ENCODE peak calls at places on chromosomes 2 and 18, in seven cellular contexts. I is sigmoid colon, G is cardiac muscle cell, L is upper lobe of right lung, Z is mucosa of descending colon, Y is A549, S is PC-3. C is an unnamed sample.

GRCh38 chr2:119718391-119719260 is 39.6 kb downstream of the TMEM177 start:
- DNase-seq in L (no peak), Y (no peak), Z (no peak), S (no peak), G (no peak), I (no peak), C (no peak)

GRCh38 chr2:134269986-134270735 is 16.3 kb downstream of the MGAT5 start:
- DNase-seq in S (no peak), Y (no peak), I (no peak), Z (no peak), G (peak; percentile 14), L (no peak), C (no peak)

GRCh38 chr2:165369936-165370296 is 99.6 kb upstream of the CSRNP3 start:
- DNase-seq in L (no peak), I (no peak), Y (no peak), G (no peak), S (no peak), Z (no peak), C (no peak)

GRCh38 chr2:203799905-203800304 is 67.7 kb upstream of the CTLA4 start:
- DNase-seq in I (no peak), L (no peak), S (no peak), G (no peak), Y (no peak), Z (no peak), C (no peak)

GRCh38 chr2:61178603-61179545 is 16.9 kb downstream of the C2orf74 start:
- DNase-seq in I (no peak), L (peak; percentile 68), Z (no peak), G (no peak), S (peak; percentile 30), Y (no peak), C (no peak)

GRCh38 chr18:75810481-75810880 is 383.0 kb upstream of the SMIM21 start:
- DNase-seq in L (no peak), I (no peak), S (no peak), G (no peak), Y (no peak), Z (no peak), C (no peak)

GRCh38 chr18:69495338-69495737 is 94.7 kb downstream of the DOK6 start:
- DNase-seq in S (no peak), L (no peak), G (no peak), I (no peak), Y (no peak), Z (no peak), C (no peak)

GRCh38 chr2:200664770-200665494 is 79.1 kb downstream of the AOX1 start:
- DNase-seq in I (no peak), Z (no peak), S (peak; percentile 23), L (no peak), Y (no peak), G (no peak), C (no peak)

GRCh38 chr2:227228061-227228667 is 63.7 kb downstream of the COL4A3 start:
- DNase-seq in G (no peak), L (peak; percentile 66), Y (peak; percentile 71), S (peak; percentile 49), I (peak; percentile 71), Z (peak; percentile 69), C (no peak)

GRCh38 chr2:170975127-170975942 is 46.3 kb downstream of the GORASP2 start:
- DNase-seq in Y (no peak), Z (no peak), I (no peak), G (no peak), L (no peak), S (no peak), C (no peak)

GRCh38 chr2:119426801-119427395 is 4.8 kb upstream of the TMEM37 start:
- DNase-seq in S (no peak), G (no peak), L (peak; percentile 90), Y (peak; percentile 38), I (peak; percentile 78), Z (peak; percentile 89), C (no peak)

GRCh38 chr18:5237083-5237722 is 40.1 kb upstream of the AKAIN1 start:
- DNase-seq in L (no peak), Y (no peak), Z (no peak), I (peak; percentile 63), S (peak; percentile 2), G (no peak), C (no peak)

GRCh38 chr2:215361211-215361875 is 49.5 kb downstream of the ATIC start:
- DNase-seq in I (no peak), Y (no peak), G (no peak), Z (no peak), L (no peak), S (no peak), C (no peak)

GRCh38 chr2:178123163-178123562 is 10.9 kb downstream of the RBM45 start:
- DNase-seq in S (no peak), Y (no peak), I (no peak), L (no peak), G (no peak), Z (no peak), C (no peak)

GRCh38 chr2:178125862-178126261 is 13.6 kb downstream of the RBM45 start:
- DNase-seq in Z (no peak), Y (no peak), S (no peak), L (no peak), I (no peak), G (no peak), C (no peak)

GRCh38 chr2:178125125-178125524 is 12.9 kb downstream of the RBM45 start:
- DNase-seq in S (no peak), G (no peak), I (no peak), L (no peak), Z (no peak), Y (no peak), C (no peak)

GRCh38 chr2:178128836-178129630 is 16.8 kb downstream of the RBM45 start:
- DNase-seq in G (no peak), I (no peak), Y (no peak), L (no peak), Z (no peak), S (no peak), C (no peak)
- H3K4me1 ChIP-seq in G (no peaks in the 10 kb centered on the region), I (no peaks in the 10 kb centered on the region), Y (no peaks in the 10 kb centered on the region), L (peaks cover 6% of the 10 kb centered on the region), Z (no peaks in the 10 kb centered on the region), S (peaks cover 8% of the 10 kb centered on the region), C (no peaks in the 10 kb centered on the region)

DNA sequence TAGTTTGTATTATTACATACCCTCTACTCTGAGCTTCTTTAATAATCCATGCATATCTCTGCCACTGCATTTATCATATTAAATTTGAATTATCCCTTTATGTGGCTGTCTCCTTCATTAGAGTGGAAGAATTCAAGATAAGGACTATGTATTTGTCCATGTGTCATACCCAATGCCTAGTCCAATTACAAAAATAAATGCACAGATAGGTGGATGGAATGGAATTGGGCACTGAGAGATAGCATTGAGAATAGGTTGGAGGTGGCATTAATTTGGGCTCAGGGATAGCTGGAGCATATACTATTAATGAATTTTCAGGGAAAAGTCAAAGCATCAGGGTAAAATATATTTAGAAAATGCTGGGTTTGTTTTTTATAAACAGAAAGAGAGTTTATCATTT is 893.2 kb downstream of the EPHA4 start:
- DNase-seq in I (no peak), Y (no peak), G (no peak), S (no peak), L (no peak), Z (no peak), C (no peak)
- H3K4me1 ChIP-seq in I (no peaks in the 10 kb centered on the region), Y (no peaks in the 10 kb centered on the region), G (peaks cover 35% of the 10 kb centered on the region), S (peaks cover 6% of the 10 kb centered on the region), L (no peaks in the 10 kb centered on the region), Z (no peaks in the 10 kb centered on the region), C (no peaks in the 10 kb centered on the region)

GRCh38 chr2:111900859-111901258 is 2.5 kb downstream of the MERTK start:
- DNase-seq in G (peak; percentile 41), S (peak; percentile 62), L (no peak), Y (peak; percentile 51), Z (peak; percentile 52), I (no peak), C (no peak)

GRCh38 chr2:111897630-111897923 is 830 bp upstream of the MERTK start:
- DNase-seq in L (no peak), Z (no peak), G (no peak), S (no peak), Y (no peak), I (no peak), C (no peak)

GRCh38 chr2:111897924-111898702 is at the start of gene MERTK:
- DNase-seq in Y (peak; percentile 87), G (peak; percentile 95), S (peak; percentile 73), I (peak; percentile 95), L (peak; percentile 94), Z (peak; percentile 75), C (no peak)

GRCh38 chr2:111896576-111896975 is 1.8 kb upstream of the MERTK start:
- DNase-seq in Y (no peak), L (no peak), I (no peak), Z (no peak), S (no peak), G (no peak), C (no peak)

DNA sequence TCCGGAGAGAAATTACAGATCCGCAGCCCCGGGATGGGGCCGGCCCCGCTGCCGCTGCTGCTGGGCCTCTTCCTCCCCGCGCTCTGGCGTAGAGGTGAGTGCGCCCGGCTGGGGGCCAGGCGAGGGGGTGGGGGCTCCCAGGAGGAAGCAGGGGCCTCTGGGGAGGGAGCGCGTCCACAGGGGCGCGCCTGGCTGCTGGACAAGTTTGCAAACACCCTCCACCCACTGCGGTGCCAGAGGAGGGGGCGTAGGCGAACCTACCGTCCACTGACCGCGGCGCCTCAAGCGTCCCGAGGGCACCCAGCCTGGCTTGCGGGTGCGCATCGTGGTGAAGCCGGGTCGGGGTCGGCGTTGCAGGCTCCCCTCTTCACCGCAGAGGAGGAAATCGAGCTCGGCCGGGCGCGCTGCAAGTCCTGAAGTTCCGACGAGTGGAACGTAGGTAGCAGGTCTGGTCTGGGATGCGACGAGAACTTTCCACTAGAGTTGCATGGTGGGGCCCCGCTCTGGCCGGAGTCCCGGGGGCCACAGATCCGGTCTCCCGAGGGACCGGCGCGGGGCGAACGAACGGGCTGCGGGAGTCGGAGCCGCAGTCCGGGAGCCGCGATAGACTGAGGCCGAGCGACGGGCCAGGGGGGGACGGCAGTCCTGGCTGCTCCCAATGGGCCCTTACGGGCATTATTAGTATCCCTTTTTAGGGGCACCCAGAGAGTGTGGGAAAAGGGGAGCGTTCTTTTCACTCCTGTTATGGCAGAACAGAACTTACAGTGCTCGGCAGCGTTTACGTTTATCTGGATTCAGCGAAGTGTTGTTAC is 502 bp downstream of the MERTK start:
- DNase-seq in Y (peak; percentile 18), S (no peak), L (no peak), Z (peak; percentile 32), G (peak; percentile 69), I (peak; percentile 74), C (no peak)
- H3K4me1 ChIP-seq in Y (peaks cover 4% of the 10 kb centered on the region), S (peaks cover 12% of the 10 kb centered on the region), L (peaks cover 27% of the 10 kb centered on the region), Z (peaks cover 7% of the 10 kb centered on the region), G (peaks cover 10% of the 10 kb centered on the region), I (no peaks in the 10 kb centered on the region), C (peaks cover 20% of the 10 kb centered on the region)

DNA sequence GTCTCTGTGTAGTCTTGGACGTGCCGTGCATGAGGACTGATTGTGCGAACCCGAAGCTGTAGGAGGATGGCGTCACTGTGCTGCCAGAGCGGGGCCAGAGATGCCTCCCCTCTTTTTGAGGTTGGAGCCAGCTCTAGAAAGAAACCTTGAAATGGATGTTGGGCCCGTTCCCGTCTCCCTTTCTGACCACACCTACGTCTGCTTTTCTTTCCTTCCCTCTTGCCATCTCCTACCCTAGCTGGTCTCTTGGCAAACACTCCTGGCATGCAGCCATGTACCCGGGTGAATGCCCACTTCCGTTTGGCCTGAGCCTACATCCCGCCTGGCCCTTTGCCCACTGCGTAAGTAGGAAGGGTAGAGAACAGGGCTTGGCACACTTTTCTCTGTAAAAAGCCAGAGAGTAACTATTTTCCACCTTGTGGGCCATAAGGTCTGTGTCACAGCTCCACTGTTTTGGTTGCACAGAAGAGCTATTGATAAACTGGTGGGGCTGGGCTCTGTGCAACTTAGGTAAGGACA is 37.4 kb downstream of the SH3BP4 start:
- DNase-seq in I (peak; percentile 91), L (peak; percentile 93), Z (peak; percentile 94), G (no peak), Y (no peak), S (peak; percentile 96), C (no peak)
- H3K4me1 ChIP-seq in I (no peaks in the 10 kb centered on the region), L (peaks cover 16% of the 10 kb centered on the region), Z (peaks cover 18% of the 10 kb centered on the region), G (peaks cover 30% of the 10 kb centered on the region), Y (peaks cover 30% of the 10 kb centered on the region), S (peaks cover 21% of the 10 kb centered on the region), C (peaks cover 85% of the 10 kb centered on the region)

C was measured in SJSA1.